ENCODE peak calls at places on chromosomes 6 and 20, in six cellular contexts. One of them, this sample, is unnamed.
A peak's percentile ranks its signal among the peaks of the same experiment; 100 is the strongest.

GRCh38 chr20:53805895-53806384 is 212.3 kb upstream of the ZNF217 start:
- DNase-seq in H1: no peak
- DNase-seq in HepG2: no peak
- DNase-seq in GM12878: no peak
- DNase-seq in HCT116: no peak
- DNase-seq in K562: no peak
- DNase-seq in this sample: no peak

GRCh38 chr6:30720738-30721197 is 616 bp downstream of the TUBB start:
- DNase-seq in H1: no peak
- DNase-seq in HepG2: peak; percentile 57
- DNase-seq in GM12878: no peak
- DNase-seq in HCT116: no peak
- DNase-seq in K562: peak; percentile 61
- DNase-seq in this sample: no peak

GRCh38 chr6:290111-290932 is 2.0 kb upstream of the DUSP22 start:
- DNase-seq in H1: no peak
- DNase-seq in HepG2: no peak
- DNase-seq in GM12878: peak; percentile 81
- DNase-seq in HCT116: no peak
- DNase-seq in K562: no peak
- DNase-seq in this sample: no peak

GRCh38 chr20:61373055-61373399 is 121.0 kb downstream of the CDH4 start:
- DNase-seq in H1: no peak
- DNase-seq in HepG2: no peak
- DNase-seq in GM12878: no peak
- DNase-seq in HCT116: no peak
- DNase-seq in K562: no peak
- DNase-seq in this sample: no peak

GRCh38 chr20:63500151-63500901 is 1.4 kb upstream of the EEF1A2 start:
- DNase-seq in H1: no peak
- DNase-seq in HepG2: no peak
- DNase-seq in GM12878: no peak
- DNase-seq in HCT116: no peak
- DNase-seq in K562: no peak
- DNase-seq in this sample: no peak

GRCh38 chr20:63322146-63322922 is 29.3 kb downstream of the COL20A1 start:
- DNase-seq in H1: no peak
- DNase-seq in HepG2: no peak
- DNase-seq in GM12878: no peak
- DNase-seq in HCT116: no peak
- DNase-seq in K562: peak; percentile 36
- DNase-seq in this sample: no peak

GRCh38 chr6:113055086-113055485 is 708.0 kb downstream of the RFPL4B start:
- DNase-seq in H1: no peak
- DNase-seq in HepG2: no peak
- DNase-seq in GM12878: no peak
- DNase-seq in HCT116: no peak
- DNase-seq in K562: no peak
- DNase-seq in this sample: no peak

GRCh38 chr6:40383348-40384115 is 203.6 kb downstream of the LRFN2 start:
- DNase-seq in H1: no peak
- DNase-seq in HepG2: no peak
- DNase-seq in GM12878: no peak
- DNase-seq in HCT116: no peak
- DNase-seq in K562: no peak
- DNase-seq in this sample: no peak

GRCh38 chr20:6162239-6162638 is 39.4 kb upstream of the FERMT1 start:
- DNase-seq in H1: no peak
- DNase-seq in HepG2: no peak
- DNase-seq in GM12878: no peak
- DNase-seq in HCT116: no peak
- DNase-seq in K562: no peak
- DNase-seq in this sample: no peak

GRCh38 chr6:156686429-156686939 is 90.7 kb upstream of the ARID1B start:
- DNase-seq in H1: no peak
- DNase-seq in HepG2: peak; percentile 70
- DNase-seq in GM12878: no peak
- DNase-seq in HCT116: no peak
- DNase-seq in K562: no peak
- DNase-seq in this sample: peak; percentile 23

GRCh38 chr6:127749095-127749494 is 151.8 kb downstream of the THEMIS start:
- DNase-seq in H1: no peak
- DNase-seq in HepG2: no peak
- DNase-seq in GM12878: no peak
- DNase-seq in HCT116: no peak
- DNase-seq in K562: no peak
- DNase-seq in this sample: no peak

GRCh38 chr6:148524976-148525375 is 182.3 kb downstream of the SASH1 start:
- DNase-seq in H1: no peak
- DNase-seq in HepG2: no peak
- DNase-seq in GM12878: no peak
- DNase-seq in HCT116: no peak
- DNase-seq in K562: no peak
- DNase-seq in this sample: no peak

GRCh38 chr6:150346346-150346745 is 22.5 kb upstream of the IYD start:
- DNase-seq in H1: no peak
- DNase-seq in HepG2: no peak
- DNase-seq in GM12878: no peak
- DNase-seq in HCT116: no peak
- DNase-seq in K562: no peak
- DNase-seq in this sample: no peak

GRCh38 chr20:48761023-48761785 is 66.6 kb downstream of the PREX1 start:
- DNase-seq in H1: no peak
- DNase-seq in HepG2: no peak
- DNase-seq in GM12878: no peak
- DNase-seq in HCT116: no peak
- DNase-seq in K562: no peak
- DNase-seq in this sample: no peak

GRCh38 chr20:48759631-48760245 is 68.1 kb downstream of the PREX1 start:
- DNase-seq in H1: no peak
- DNase-seq in HepG2: no peak
- DNase-seq in GM12878: no peak
- DNase-seq in HCT116: no peak
- DNase-seq in K562: no peak
- DNase-seq in this sample: no peak

GRCh38 chr20:48758206-48758820 is 69.5 kb downstream of the PREX1 start:
- DNase-seq in H1: no peak
- DNase-seq in HepG2: no peak
- DNase-seq in GM12878: no peak
- DNase-seq in HCT116: no peak
- DNase-seq in K562: no peak
- DNase-seq in this sample: no peak

GRCh38 chr20:48761914-48762313 is 65.9 kb downstream of the PREX1 start:
- DNase-seq in H1: no peak
- DNase-seq in HepG2: no peak
- DNase-seq in GM12878: no peak
- DNase-seq in HCT116: no peak
- DNase-seq in K562: no peak
- DNase-seq in this sample: no peak

DNA sequence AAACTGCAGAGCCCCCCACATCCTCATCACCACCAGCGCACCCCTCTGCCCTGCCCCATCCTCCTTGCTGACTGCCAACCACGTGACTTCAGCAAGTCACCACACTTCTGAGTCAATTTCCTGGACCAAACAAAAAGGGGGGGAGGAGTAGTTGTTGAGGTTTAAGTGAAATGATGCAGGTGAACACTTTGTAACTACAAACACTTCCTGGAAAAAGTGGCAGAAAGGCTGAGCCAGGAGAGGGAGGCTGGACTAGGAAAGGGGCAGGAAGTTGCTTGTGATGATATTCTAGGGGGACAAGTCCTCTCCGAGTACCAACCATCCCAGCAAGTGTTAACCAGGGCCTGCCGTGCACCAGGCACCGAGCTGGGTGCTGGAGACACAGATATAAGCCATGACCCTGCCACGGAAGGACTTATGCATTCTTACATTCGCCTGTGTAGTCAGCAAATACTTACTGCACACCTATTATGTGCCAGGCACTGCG is 67.4 kb downstream of the PREX1 start:
- DNase-seq in H1: no peak
- DNase-seq in HepG2: no peak
- DNase-seq in GM12878: no peak
- DNase-seq in HCT116: no peak
- DNase-seq in K562: no peak
- DNase-seq in this sample: no peak
- TF ChIP-seq ZNF274 in H1: no peak
- TF ChIP-seq ZNF274 in HepG2: no peak
- TF ChIP-seq ZNF274 in GM12878: no peak
- TF ChIP-seq ZNF274 in HCT116: no peak
- TF ChIP-seq ZNF274 in K562: no peak
- TF ChIP-seq ZNF274 in this sample: no peak

DNA sequence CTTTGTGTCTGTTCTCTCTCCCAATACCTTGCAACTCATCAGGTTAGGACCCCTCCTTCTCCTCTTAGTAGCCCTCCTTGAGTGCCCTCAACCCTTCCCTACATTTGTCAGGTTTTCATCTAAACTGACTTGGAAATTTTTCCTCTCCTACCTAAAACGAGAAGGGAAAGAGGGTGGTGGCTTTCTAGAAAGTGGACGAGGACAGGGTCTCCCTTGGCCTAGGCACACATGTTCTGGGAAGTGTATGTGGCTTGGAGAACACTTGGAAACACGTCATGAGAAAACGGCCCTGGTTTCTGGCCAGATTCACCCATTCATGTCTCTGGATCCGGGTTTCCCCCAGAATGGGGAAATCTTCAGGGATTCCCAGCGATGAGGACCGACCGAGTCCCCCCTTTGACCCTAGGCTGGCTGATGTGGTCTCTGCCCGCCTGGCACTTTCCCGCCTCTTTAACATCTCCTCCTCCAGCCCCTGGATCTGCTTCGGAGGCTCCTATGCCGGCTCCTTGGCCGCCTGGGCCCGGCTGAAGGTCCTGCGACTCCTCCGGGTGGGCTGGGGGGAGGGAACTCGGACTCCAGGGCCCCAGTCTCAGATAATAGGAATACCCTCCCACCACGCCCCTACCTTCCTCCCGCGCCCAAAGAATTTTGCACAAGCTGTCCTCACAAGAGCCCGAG is 2.9 kb downstream of the PRSS16 start:
- DNase-seq in H1: no peak
- DNase-seq in HepG2: no peak
- DNase-seq in GM12878: no peak
- DNase-seq in HCT116: no peak
- DNase-seq in K562: no peak
- DNase-seq in this sample: no peak
- H3K27me3 ChIP-seq in H1: no peaks in the 10 kb centered on the region
- H3K27me3 ChIP-seq in HepG2: peaks cover 41% of the 10 kb centered on the region
- H3K27me3 ChIP-seq in GM12878: peaks cover 2% of the 10 kb centered on the region
- H3K27me3 ChIP-seq in HCT116: no peaks in the 10 kb centered on the region
- H3K27me3 ChIP-seq in K562: no peaks in the 10 kb centered on the region
- H3K27me3 ChIP-seq in this sample: peaks cover 41% of the 10 kb centered on the region

DNA sequence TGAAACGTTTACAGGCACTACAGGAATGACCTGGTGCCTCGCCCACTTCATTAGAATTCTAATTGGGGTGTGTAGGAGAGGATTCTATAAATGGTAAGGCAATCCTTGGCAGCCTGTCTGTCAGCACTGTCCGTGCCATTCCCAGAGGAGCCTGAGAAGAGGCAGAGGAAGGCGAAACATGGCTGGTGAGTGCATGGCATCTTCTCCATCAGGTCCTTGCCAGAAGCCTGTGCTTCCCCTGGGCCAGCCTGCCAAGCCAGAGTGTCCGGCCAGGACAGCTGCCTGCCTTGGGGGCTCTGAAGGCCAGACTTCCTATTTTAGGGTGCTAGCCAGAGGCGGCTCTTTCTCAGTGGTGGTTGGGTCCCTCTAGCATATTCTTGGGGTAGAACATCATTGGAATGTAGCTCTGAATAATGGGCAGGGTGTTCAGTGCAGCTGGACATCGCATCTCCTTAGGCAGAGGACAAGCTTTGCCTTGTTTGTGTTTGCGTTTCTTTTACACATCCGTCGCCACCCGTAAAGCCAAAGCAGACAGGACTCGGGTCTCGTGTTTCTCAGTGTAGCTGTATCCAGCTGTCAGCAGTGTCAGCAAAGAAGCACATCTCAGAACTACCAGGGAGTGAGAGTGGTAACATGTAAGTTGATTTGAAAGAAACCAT is at the start of gene TGM3:
- DNase-seq in H1: no peak
- DNase-seq in HepG2: no peak
- DNase-seq in GM12878: no peak
- DNase-seq in HCT116: no peak
- DNase-seq in K562: no peak
- DNase-seq in this sample: no peak
- TF ChIP-seq ZNF274 in H1: no peak
- TF ChIP-seq ZNF274 in HepG2: no peak
- TF ChIP-seq ZNF274 in GM12878: no peak
- TF ChIP-seq ZNF274 in HCT116: no peak
- TF ChIP-seq ZNF274 in K562: no peak
- TF ChIP-seq ZNF274 in this sample: no peak

GRCh38 chr20:37669773-37670236 is 24.0 kb upstream of the CTNNBL1 start:
- DNase-seq in H1: no peak
- DNase-seq in HepG2: no peak
- DNase-seq in GM12878: no peak
- DNase-seq in HCT116: no peak
- DNase-seq in K562: no peak
- DNase-seq in this sample: no peak

GRCh38 chr20:37669062-37669772 is 24.6 kb upstream of the CTNNBL1 start:
- DNase-seq in H1: no peak
- DNase-seq in HepG2: no peak
- DNase-seq in GM12878: no peak
- DNase-seq in HCT116: no peak
- DNase-seq in K562: no peak
- DNase-seq in this sample: peak; percentile 30

GRCh38 chr20:37670426-37670825 is 23.4 kb upstream of the CTNNBL1 start:
- DNase-seq in H1: no peak
- DNase-seq in HepG2: no peak
- DNase-seq in GM12878: no peak
- DNase-seq in HCT116: no peak
- DNase-seq in K562: no peak
- DNase-seq in this sample: no peak

GRCh38 chr20:37673429-37673828 is 20.4 kb upstream of the CTNNBL1 start:
- DNase-seq in H1: no peak
- DNase-seq in HepG2: no peak
- DNase-seq in GM12878: no peak
- DNase-seq in HCT116: no peak
- DNase-seq in K562: no peak
- DNase-seq in this sample: no peak

GRCh38 chr20:37672143-37672542 is 21.7 kb upstream of the CTNNBL1 start:
- DNase-seq in H1: no peak
- DNase-seq in HepG2: no peak
- DNase-seq in GM12878: no peak
- DNase-seq in HCT116: no peak
- DNase-seq in K562: no peak
- DNase-seq in this sample: no peak
- H3K27me3 ChIP-seq in H1: no peaks in the 10 kb centered on the region
- H3K27me3 ChIP-seq in HepG2: peaks cover 5% of the 10 kb centered on the region
- H3K27me3 ChIP-seq in GM12878: no peaks in the 10 kb centered on the region
- H3K27me3 ChIP-seq in HCT116: peaks cover 33% of the 10 kb centered on the region
- H3K27me3 ChIP-seq in K562: peaks cover 61% of the 10 kb centered on the region
- H3K27me3 ChIP-seq in this sample: no peaks in the 10 kb centered on the region